ENCODE peak calls at places on chromosome 5, in four cellular contexts. Q is neural progenitor cell, H is mucosa of descending colon, T is choroid plexus epithelial cell. A is an unnamed sample.
A peak's percentile ranks its signal among the peaks of the same experiment; 100 is the strongest.

GRCh38 chr5:173973614-173973969 is 15.4 kb upstream of the C5orf47 start:
- DNase-seq in H (peak; percentile 49), T (no peak), Q (peak; percentile 34), A (peak; percentile 65)

GRCh38 chr5:96997265-96997859 is 61.5 kb downstream of the LNPEP start:
- DNase-seq in H (no peak), T (peak; percentile 85), Q (peak; percentile 73), A (no peak)

GRCh38 chr5:177523711-177524538 is 7.2 kb upstream of the DDX41 start:
- DNase-seq in Q (no peak), H (no peak), T (no peak), A (peak; percentile 24)

GRCh38 chr5:135318037-135318436 is 81.0 kb downstream of the MACROH2A1 start:
- DNase-seq in H (no peak), Q (no peak), T (no peak), A (no peak)

GRCh38 chr5:9233712-9234111 is 312.2 kb downstream of the SEMA5A start:
- DNase-seq in H (no peak), T (peak; percentile 72), Q (peak; percentile 23), A (no peak)

GRCh38 chr5:129003232-129003631 is 37.9 kb downstream of the SLC27A6 start:
- DNase-seq in T (no peak), H (no peak), Q (peak; percentile 23), A (no peak)

GRCh38 chr5:108953940-108954339 is 206.2 kb downstream of the FER start:
- DNase-seq in H (no peak), Q (no peak), T (no peak), A (no peak)

GRCh38 chr5:113020461-113021273 is 44.1 kb downstream of the DCP2 start:
- DNase-seq in Q (no peak), T (peak; percentile 82), H (no peak), A (no peak)

GRCh38 chr5:50724-51499 is 41.1 kb upstream of the PLEKHG4B start:
- DNase-seq in H (no peak), T (no peak), Q (peak; percentile 46), A (peak; percentile 25)

GRCh38 chr5:134136771-134137170 is 22.3 kb downstream of the TCF7 start:
- DNase-seq in Q (no peak), H (peak; percentile 30), T (no peak), A (no peak)

GRCh38 chr5:127063236-127063913 is 9.9 kb downstream of the C5orf63 start:
- DNase-seq in H (no peak), T (no peak), Q (no peak), A (no peak)

GRCh38 chr5:122673343-122673742 is 101.5 kb upstream of the SNX2 start:
- DNase-seq in H (no peak), Q (no peak), T (peak; percentile 66), A (peak; percentile 36)

GRCh38 chr5:113255579-113256210 is 179.1 kb downstream of the TSSK1B start:
- DNase-seq in Q (no peak), T (peak; percentile 70), H (no peak), A (no peak)

GRCh38 chr5:94761786-94762185 is 143.3 kb downstream of the SLF1 start:
- DNase-seq in Q (no peak), H (no peak), T (no peak), A (no peak)

GRCh38 chr5:545641-546375 is 21.6 kb upstream of the SLC9A3 start:
- DNase-seq in H (peak; percentile 51), T (no peak), Q (no peak), A (peak; percentile 24)

GRCh38 chr5:106849266-106849665 is 821.5 kb downstream of the EFNA5 start:
- DNase-seq in H (no peak), T (no peak), Q (no peak), A (no peak)

GRCh38 chr5:154209591-154210081 is 19.1 kb downstream of the GALNT10 start:
- DNase-seq in T (no peak), H (no peak), Q (no peak), A (no peak)

GRCh38 chr5:9519537-9519936 is 26.3 kb downstream of the SEMA5A start:
- DNase-seq in H (no peak), T (peak; percentile 86), Q (no peak), A (no peak)

GRCh38 chr5:55601209-55601618 is 66.5 kb upstream of the PLPP1 start:
- DNase-seq in Q (peak; percentile 57), H (peak; percentile 68), T (peak; percentile 88), A (peak; percentile 89)